ENCODE peak calls at places on chromosomes 4 and X, in five cellular contexts. M, L, V, K and S are unnamed samples.

GRCh38 chr4:137463377-137464003 is 68.8 kb downstream of the PCDH18 start:
- DNase-seq in M (no peak), L (no peak), V (no peak), K (no peak), S (no peak)

GRCh38 chr4:114642173-114642780 is 43.7 kb downstream of the UGT8 start:
- DNase-seq in M (no peak), L (no peak), V (no peak), K (no peak), S (no peak)

GRCh38 chrX:106612403-106612789 is 618 bp downstream of the RADX start:
- DNase-seq in M (no peak), L (no peak), V (peak; percentile 2), K (no peak), S (no peak)

GRCh38 chr4:145618210-145618911 is 824 bp upstream of the MMAA start:
- DNase-seq in M (peak; percentile 79), L (no peak), V (no peak), K (no peak), S (no peak)

GRCh38 chr4:109994415-109994827 is 81.7 kb downstream of the EGF start:
- DNase-seq in M (no peak), L (no peak), V (no peak), K (no peak), S (no peak)

GRCh38 chr4:8507251-8507570 is 66.6 kb downstream of the TRMT44 start:
- DNase-seq in M (peak; percentile 69), L (no peak), V (no peak), K (no peak), S (no peak)

GRCh38 chrX:110021180-110022022 is 18.5 kb downstream of the TMEM164 start:
- DNase-seq in M (no peak), L (no peak), V (no peak), K (no peak), S (peak; percentile 64)

GRCh38 chr4:48787031-48787430 is 7.0 kb upstream of the FRYL start:
- DNase-seq in M (no peak), L (no peak), V (no peak), K (no peak), S (no peak)

GRCh38 chrX:15973299-15973698 is 118.7 kb upstream of the AP1S2 start:
- DNase-seq in M (no peak), L (peak; percentile 78), V (peak; percentile 66), K (peak; percentile 57), S (peak; percentile 36)

GRCh38 chr4:67122029-67122428 is 423.3 kb downstream of the CENPC start:
- DNase-seq in M (no peak), L (no peak), V (peak; percentile 66), K (no peak), S (peak; percentile 1)

GRCh38 chr4:77169496-77169895 is 12.5 kb downstream of the CCNG2 start:
- DNase-seq in M (no peak), L (no peak), V (no peak), K (no peak), S (no peak)

GRCh38 chrX:54064564-54064963 is 20.3 kb upstream of the PHF8 start:
- DNase-seq in M (no peak), L (no peak), V (peak; percentile 67), K (no peak), S (no peak)

GRCh38 chr4:181150173-181150572 is 1093.0 kb upstream of the TENM3 start:
- DNase-seq in M (no peak), L (no peak), V (no peak), K (no peak), S (no peak)

GRCh38 chrX:9471571-9471985 is 6.7 kb downstream of the TBL1X start:
- DNase-seq in M (no peak), L (no peak), V (no peak), K (no peak), S (no peak)

GRCh38 chrX:28520786-28521185 is 66.5 kb upstream of the IL1RAPL1 start:
- DNase-seq in M (no peak), L (no peak), V (no peak), K (no peak), S (no peak)

GRCh38 chr4:88812420-88812819 is 114.8 kb upstream of the NAP1L5 start:
- DNase-seq in M (no peak), L (no peak), V (no peak), K (no peak), S (no peak)

GRCh38 chr4:1410491-1411325 is 4.5 kb upstream of the NKX1-1 start:
- DNase-seq in M (no peak), L (peak; percentile 87), V (peak; percentile 28), K (peak; percentile 83), S (peak; percentile 33)

GRCh38 chr4:24434193-24434728 is 150.1 kb downstream of the DHX15 start:
- DNase-seq in M (no peak), L (no peak), V (no peak), K (no peak), S (no peak)

GRCh38 chr4:128862608-128863313 is 53.3 kb downstream of the JADE1 start:
- DNase-seq in M (peak; percentile 74), L (no peak), V (no peak), K (no peak), S (peak; percentile 41)

GRCh38 chrX:130770615-130771014 is 132.4 kb downstream of the ENOX2 start:
- DNase-seq in M (no peak), L (no peak), V (peak; percentile 89), K (no peak), S (peak; percentile 61)

GRCh38 chrX:15336023-15336413 is 695 bp upstream of the PIGA start:
- DNase-seq in M (no peak), L (no peak), V (peak; percentile 59), K (peak; percentile 28), S (peak; percentile 58)

DNA sequence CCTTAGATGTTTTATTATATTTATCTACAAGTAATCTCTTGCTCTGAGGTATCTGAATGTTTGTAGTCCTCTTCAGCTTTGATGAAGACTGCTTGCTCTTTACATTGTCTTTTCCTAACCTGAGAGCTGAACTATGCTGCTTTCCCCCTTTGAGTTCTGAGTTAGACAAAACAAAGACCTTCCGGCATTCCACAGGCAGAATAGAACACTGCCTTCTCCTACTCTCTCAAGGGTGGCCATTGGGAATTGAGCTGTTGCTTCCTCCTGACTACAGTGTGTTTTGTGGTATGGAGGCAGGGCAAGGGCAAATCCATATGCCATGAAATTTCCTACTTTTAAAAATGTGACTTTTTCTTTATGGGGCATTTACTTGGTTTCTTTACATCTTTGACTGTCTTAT is 841.0 kb downstream of the FAM133A start:
- DNase-seq in M (no peak), L (no peak), V (no peak), K (no peak), S (no peak)
- H3K27me3 ChIP-seq in M (no peaks in the 10 kb centered on the region), L (no peaks in the 10 kb centered on the region), V (no peaks in the 10 kb centered on the region), K (no peaks in the 10 kb centered on the region), S (no peaks in the 10 kb centered on the region)

DNA sequence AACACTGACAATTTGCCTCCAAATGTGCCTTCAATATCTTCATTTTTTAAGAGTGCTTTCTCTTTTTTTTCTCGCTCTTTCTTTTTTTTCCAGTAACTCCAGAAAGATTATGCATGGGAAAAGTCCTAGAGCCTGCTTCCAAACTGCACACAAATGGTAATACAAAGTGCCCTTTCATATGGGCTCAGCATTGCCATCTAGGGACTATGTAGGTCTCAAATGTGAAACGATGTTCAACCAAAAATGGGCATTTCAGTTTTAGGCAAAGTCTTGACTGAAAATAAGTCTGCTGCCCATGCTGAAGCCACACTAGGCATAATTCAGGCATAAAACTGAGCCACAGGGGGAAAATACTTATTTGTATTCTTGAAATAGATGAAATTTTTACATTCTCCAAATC is 65.6 kb downstream of the SYNPO2 start:
- DNase-seq in M (no peak), L (no peak), V (peak; percentile 47), K (no peak), S (peak; percentile 32)
- TF ChIP-seq CTCF in M (no peak), L (peak; percentile 9), V (peak; percentile 54), K (no peak), S (peak; percentile 15)

DNA sequence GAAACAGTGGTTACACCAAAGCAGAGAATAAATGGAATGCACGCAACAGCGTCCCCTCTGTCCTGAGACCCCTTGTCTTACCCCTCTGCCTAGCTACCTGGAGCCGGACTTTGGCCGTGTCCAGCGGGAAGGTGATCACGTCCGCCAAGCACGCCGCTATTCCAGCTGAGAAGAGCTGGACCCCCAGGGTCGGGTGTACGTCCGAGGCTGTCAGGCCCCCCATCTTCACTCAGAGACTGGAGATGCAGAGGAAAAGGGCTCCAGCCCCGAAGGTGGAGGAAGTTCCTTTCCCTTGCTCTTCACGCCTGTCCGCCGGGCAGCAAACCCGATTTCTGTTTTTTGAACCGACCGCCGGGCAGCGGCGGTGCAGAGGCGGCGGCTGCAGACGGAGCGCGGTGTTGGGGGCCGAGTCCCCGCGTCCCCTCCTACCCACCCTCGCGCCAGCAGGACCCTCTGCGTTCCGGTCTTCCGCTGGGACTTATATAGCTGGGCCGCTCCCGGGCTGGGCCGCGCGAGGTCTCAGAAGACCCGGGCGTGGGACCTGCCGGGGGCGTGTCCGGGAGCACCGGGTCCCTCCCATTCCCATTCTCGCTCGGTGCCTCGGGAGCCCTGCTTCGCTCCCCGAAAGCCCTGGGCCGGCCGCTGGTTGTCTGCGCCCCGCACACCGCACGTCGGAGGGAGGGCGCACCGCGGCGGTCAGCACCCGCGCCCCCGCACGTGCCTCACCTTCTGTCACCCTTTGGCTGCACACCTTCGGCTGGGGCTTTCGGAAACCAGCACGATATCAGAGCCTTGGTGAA is at the start of gene UCP1:
- DNase-seq in M (no peak), L (peak; percentile 73), V (no peak), K (peak; percentile 25), S (peak; percentile 2)
- H3K27me3 ChIP-seq in M (peaks cover 80% of the 10 kb centered on the region), L (peaks cover 30% of the 10 kb centered on the region), V (peaks cover 33% of the 10 kb centered on the region), K (no peaks in the 10 kb centered on the region), S (peaks cover 66% of the 10 kb centered on the region)

DNA sequence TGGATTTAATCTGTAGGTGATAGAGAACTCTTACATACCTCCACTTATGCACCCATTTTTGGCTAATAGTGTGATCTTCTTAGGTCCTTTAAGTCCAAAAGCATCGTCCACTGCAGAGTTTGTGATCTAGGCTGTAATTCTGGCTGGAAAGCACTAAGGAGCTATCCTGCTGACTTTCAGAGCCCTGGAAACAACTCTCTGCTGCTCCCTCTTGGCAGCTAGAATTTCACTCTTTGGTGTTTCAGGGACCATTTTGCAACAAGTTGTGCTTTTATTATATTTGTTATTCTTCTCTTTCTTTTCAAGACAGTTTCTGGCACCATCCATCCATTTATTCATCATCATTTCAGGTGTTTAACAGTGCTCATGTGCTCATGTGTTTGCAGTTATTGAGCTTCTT is 130.0 kb downstream of the RBM46 start:
- DNase-seq in M (no peak), L (peak; percentile 41), V (peak; percentile 34), K (peak; percentile 29), S (no peak)
- TF ChIP-seq CTCF in M (no peak), L (peak; percentile 62), V (peak; percentile 46), K (no peak), S (no peak)

DNA sequence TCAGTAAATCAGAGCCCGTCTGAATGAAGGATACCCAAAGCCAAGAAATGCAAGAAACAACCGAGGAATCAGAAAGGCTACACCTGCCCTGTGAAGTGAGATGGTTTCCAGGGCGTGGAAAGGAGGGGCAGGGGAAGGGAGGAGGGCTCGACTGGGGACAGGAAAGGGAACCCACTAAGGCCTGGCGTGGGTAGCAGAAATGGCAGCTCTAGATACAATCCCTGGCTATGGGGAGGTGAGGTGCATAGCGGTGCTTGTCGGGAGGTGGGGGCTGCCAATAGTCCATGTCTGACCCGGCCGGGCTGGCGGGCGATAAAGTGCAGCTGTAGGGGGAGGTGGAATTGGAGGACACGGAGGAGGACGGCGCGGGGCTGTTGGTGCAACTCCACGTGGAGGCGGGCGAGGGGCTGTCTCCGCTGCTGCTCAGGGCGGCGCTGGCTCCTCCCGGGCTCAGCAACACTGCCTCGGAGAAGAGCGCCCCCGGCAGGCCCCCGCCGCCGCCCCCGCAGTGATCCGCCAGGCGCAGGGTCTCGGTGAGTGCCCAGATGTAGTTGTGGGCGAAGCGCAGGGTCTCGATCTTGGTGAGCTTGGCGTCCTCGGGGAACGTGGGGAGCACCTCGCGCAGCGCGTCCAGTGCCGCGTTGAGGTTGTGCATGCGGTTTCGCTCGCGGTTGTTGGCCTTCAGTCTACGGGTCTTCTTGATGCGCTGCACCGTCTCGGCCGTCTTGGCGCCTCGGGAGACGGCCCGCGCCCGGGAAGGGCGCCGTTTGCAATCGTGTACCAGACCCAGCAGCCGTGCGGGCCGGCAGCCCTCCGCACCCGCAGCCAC is 1.3 kb downstream of the NEUROG2 start:
- DNase-seq in M (no peak), L (peak; percentile 59), V (no peak), K (no peak), S (no peak)
- H3K27me3 ChIP-seq in M (peaks cover 100% of the 10 kb centered on the region), L (peaks cover 90% of the 10 kb centered on the region), V (peaks cover 72% of the 10 kb centered on the region), K (peaks cover 9% of the 10 kb centered on the region), S (peaks cover 97% of the 10 kb centered on the region)